ENCODE peak calls at places on chromosomes 11 and 22, in six cellular contexts. A is CD4-positive, alpha-beta T cell; Y is astrocyte of the spinal cord; I is cardiac fibroblast; S is upper lobe of right lung; X is epithelial cell of esophagus. W is an unnamed sample.

GRCh38 chr11:77345621-77346020 is 44.1 kb upstream of the GDPD4 start:
- DNase-seq in A (no peak), Y (peak; percentile 89), I (peak; percentile 76), S (no peak), X (no peak), W (no peak)

GRCh38 chr11:19868281-19868821 is 155.7 kb downstream of the NAV2 start:
- DNase-seq in A (no peak), Y (peak; percentile 75), I (peak; percentile 97), S (no peak), X (peak; percentile 70), W (no peak)

GRCh38 chr22:19886605-19887250 is 32.1 kb upstream of the GNB1L start:
- DNase-seq in A (peak; percentile 50), Y (peak; percentile 32), I (peak; percentile 72), S (no peak), X (peak; percentile 83), W (no peak)

GRCh38 chr11:1029051-1029450 is 7.5 kb downstream of the MUC6 start:
- DNase-seq in A (no peak), Y (no peak), I (no peak), S (no peak), X (no peak), W (no peak)

GRCh38 chr22:31130873-31131272 is 8.1 kb downstream of the INPP5J start:
- DNase-seq in A (no peak), Y (no peak), I (no peak), S (no peak), X (no peak), W (no peak)

GRCh38 chr22:29012923-29013322 is 48.7 kb downstream of the C22orf31 start:
- DNase-seq in A (no peak), Y (no peak), I (no peak), S (no peak), X (no peak), W (no peak)

GRCh38 chr11:89503422-89503821 is 12.2 kb upstream of the NOX4 start:
- DNase-seq in A (no peak), Y (no peak), I (no peak), S (no peak), X (no peak), W (no peak)

GRCh38 chr11:60080523-60080922 is 7.9 kb upstream of the MS4A2 start:
- DNase-seq in A (no peak), Y (no peak), I (no peak), S (no peak), X (no peak), W (no peak)

GRCh38 chr11:130407978-130408377 is 20.4 kb downstream of the ADAMTS8 start:
- DNase-seq in A (no peak), Y (peak; percentile 57), I (peak; percentile 92), S (no peak), X (peak; percentile 96), W (no peak)

GRCh38 chr11:86160546-86161149 is 83.9 kb upstream of the EED start:
- DNase-seq in A (no peak), Y (no peak), I (peak; percentile 68), S (no peak), X (peak; percentile 93), W (no peak)

GRCh38 chr11:16924826-16925494 is 89.3 kb downstream of the PLEKHA7 start:
- DNase-seq in A (no peak), Y (peak; percentile 59), I (peak; percentile 32), S (peak; percentile 82), X (peak; percentile 89), W (no peak)

GRCh38 chr11:123197711-123198110 is 2.7 kb upstream of the CLMP start:
- DNase-seq in A (no peak), Y (no peak), I (peak; percentile 91), S (no peak), X (peak; percentile 98), W (no peak)

GRCh38 chr22:37887610-37888378 is 18.3 kb upstream of the MICALL1 start:
- DNase-seq in A (no peak), Y (peak; percentile 84), I (peak; percentile 89), S (no peak), X (peak; percentile 96), W (no peak)

GRCh38 chr11:17601206-17602075 is 54.4 kb downstream of the OTOG start:
- DNase-seq in A (no peak), Y (no peak), I (no peak), S (no peak), X (no peak), W (no peak)

GRCh38 chr22:20440637-20441591 is 3.3 kb upstream of the SCARF2 start:
- DNase-seq in A (no peak), Y (no peak), I (no peak), S (peak; percentile 53), X (no peak), W (no peak)

GRCh38 chr22:27241430-27242110 is 560.0 kb downstream of the MN1 start:
- DNase-seq in A (no peak), Y (peak; percentile 51), I (no peak), S (no peak), X (no peak), W (no peak)

GRCh38 chr22:36461665-36462474 is 19.6 kb downstream of the TXN2 start:
- DNase-seq in A (no peak), Y (peak; percentile 95), I (peak; percentile 92), S (peak; percentile 82), X (peak; percentile 98), W (no peak)

GRCh38 chr11:88174627-88175003 is 628 bp downstream of the RAB38 start:
- DNase-seq in A (no peak), Y (peak; percentile 67), I (peak; percentile 93), S (peak; percentile 88), X (peak; percentile 96), W (peak; percentile 38)

GRCh38 chr22:33605201-33605600 is 315.1 kb downstream of the LARGE1 start:
- DNase-seq in A (no peak), Y (no peak), I (no peak), S (no peak), X (no peak), W (no peak)

GRCh38 chr11:10878408-10879214 is 20.8 kb upstream of the ZBED5 start:
- DNase-seq in A (no peak), Y (peak; percentile 81), I (peak; percentile 85), S (no peak), X (peak; percentile 70), W (no peak)

GRCh38 chr22:39144101-39144815 is 8.2 kb downstream of the CBX7 start:
- DNase-seq in A (peak; percentile 36), Y (peak; percentile 45), I (peak; percentile 27), S (no peak), X (no peak), W (peak; percentile 74)

GRCh38 chr11:118002541-118003019 is 16.4 kb downstream of the IL10RA start:
- DNase-seq in A (no peak), Y (no peak), I (peak; percentile 41), S (no peak), X (no peak), W (no peak)

GRCh38 chr22:35352214-35353111 is 28.4 kb upstream of the HMOX1 start:
- DNase-seq in A (peak; percentile 16), Y (no peak), I (peak; percentile 35), S (peak; percentile 90), X (no peak), W (peak; percentile 74)

GRCh38 chr11:69101100-69101791 is 52.5 kb downstream of the TPCN2 start:
- DNase-seq in A (peak; percentile 73), Y (peak; percentile 61), I (peak; percentile 69), S (peak; percentile 93), X (peak; percentile 84), W (peak; percentile 70)

GRCh38 chr11:62621027-62621566 is 689 bp downstream of the B3GAT3 start:
- DNase-seq in A (no peak), Y (no peak), I (no peak), S (no peak), X (no peak), W (no peak)

GRCh38 chr11:62627718-62628117 is 5.9 kb upstream of the B3GAT3 start:
- DNase-seq in A (no peak), Y (no peak), I (no peak), S (no peak), X (peak; percentile 26), W (no peak)

GRCh38 chr11:62622476-62622875 is 690 bp upstream of the B3GAT3 start:
- DNase-seq in A (no peak), Y (no peak), I (no peak), S (no peak), X (no peak), W (no peak)

DNA sequence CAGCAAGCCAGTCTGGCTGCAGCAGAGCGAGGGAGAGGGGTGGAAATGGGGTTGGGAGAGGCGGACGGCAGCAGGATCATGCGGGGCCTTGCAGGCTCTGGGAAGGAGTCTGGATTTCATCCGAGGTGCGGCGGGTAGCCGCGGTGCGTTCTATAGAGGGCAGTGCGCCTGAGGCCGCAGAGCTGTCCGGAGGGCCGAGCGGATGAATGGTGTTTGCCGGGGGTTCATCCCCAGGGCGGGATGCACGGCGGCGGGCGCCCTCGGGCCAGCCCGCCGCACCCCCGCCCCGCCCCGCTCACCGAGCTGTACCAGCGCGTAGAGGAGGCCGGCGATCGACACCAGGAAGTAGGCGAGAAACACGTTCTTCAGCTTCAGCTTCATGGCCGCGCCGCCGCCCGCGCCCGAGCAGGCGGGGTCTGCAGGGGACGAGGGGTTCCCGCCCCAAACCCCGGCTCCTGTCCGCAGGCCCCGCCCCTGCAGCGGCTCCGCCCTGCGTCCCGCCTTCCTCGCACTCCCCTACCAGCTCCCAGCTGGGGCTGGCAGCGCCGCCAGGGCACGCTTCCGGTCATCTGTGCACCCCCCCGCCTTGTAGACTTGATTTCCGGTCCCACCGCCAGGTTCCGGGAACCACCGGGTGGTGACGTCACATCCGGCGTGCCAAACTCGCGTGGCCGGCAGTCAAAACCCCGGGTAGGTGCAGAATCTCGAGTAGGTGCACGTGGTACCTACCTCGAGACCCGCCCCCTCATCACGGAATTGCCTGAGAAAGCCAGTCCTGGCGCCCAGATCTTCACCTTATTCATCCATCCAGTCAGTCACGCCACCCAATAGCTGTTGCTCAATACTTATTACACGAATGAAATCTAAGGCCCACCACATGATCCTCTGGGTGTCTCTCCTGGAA is at the start of gene B3GAT3:
- DNase-seq in A (peak; percentile 96), Y (peak; percentile 99), I (peak; percentile 98), S (peak; percentile 100), X (peak; percentile 99), W (peak; percentile 100)
- TF ChIP-seq CTCF in A (no peak), Y (peak; percentile 6), I (no peak), S (no peak), X (no peak), W (no peak)

GRCh38 chr11:94681140-94681539 is 87.0 kb upstream of the AMOTL1 start:
- DNase-seq in A (no peak), Y (no peak), I (no peak), S (no peak), X (no peak), W (no peak)
- TF ChIP-seq CTCF in A (no peak), Y (no peak), I (no peak), S (no peak), X (no peak), W (no peak)

GRCh38 chr11:65502274-65502851 is 3.5 kb downstream of the MALAT1 start:
- DNase-seq in A (no peak), Y (peak; percentile 75), I (peak; percentile 71), S (no peak), X (peak; percentile 25), W (no peak)
- TF ChIP-seq CTCF in A (no peak), Y (no peak), I (no peak), S (no peak), X (no peak), W (no peak)

DNA sequence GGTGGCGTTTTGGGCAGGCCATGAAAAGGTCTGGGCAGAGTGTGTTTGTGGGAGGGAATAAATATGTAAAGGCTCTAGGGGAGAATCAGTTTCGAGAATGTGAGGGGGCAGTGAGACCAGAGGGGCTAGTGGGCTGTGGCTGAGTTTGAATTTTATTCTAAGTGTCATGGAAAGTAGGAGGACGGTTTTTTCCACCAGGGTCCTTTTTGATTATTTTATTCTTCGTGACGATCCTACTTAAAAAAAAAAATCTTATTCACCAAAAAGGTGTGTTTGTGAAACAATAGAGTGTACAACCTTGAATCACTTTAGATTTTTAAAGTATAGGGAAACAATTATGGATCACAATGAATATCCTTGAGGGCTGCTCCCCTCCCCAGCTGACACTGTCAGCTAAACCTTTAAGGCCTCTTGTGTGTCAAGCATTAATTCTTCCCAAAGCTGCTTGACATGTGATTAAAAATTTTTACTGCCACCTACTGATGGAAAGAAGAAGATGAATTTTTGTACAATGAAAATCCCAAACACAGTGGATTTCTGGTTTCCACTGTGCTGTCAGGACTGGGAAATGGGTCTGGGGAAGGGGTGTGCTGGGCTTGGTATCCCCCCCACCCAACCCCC is 107.5 kb upstream of the OR4B1 start:
- DNase-seq in A (no peak), Y (peak; percentile 64), I (peak; percentile 72), S (no peak), X (peak; percentile 45), W (no peak)
- TF ChIP-seq CTCF in A (no peak), Y (peak; percentile 41), I (peak; percentile 27), S (peak; percentile 31), X (peak; percentile 42), W (peak; percentile 49)